ENCODE peak calls at places on chromosome 1, in nine cellular contexts. One of them, this sample, is unnamed.

GRCh38 chr1:13451399-13451965 is 41.2 kb downstream of the PRAMEF20 start:
- DNase-seq in activated gamma-delta T cell treated with anti-CD3 and anti-CD28 coated beads, Interleukin-2, amount 50 U/mL, for 16 hours: no peak
- DNase-seq in GM10248: no peak
- DNase-seq in T-helper 17 cell: no peak
- DNase-seq in SHP77: no peak
- DNase-seq in RWPE1: peak
- DNase-seq in NCI-H1105 treated with DMSO at 0.1 percent for 48 hours: no peak
- DNase-seq in AG08396: no peak
- DNase-seq in WTC11: no peak
- DNase-seq in this sample: no peak

GRCh38 chr1:233584931-233585330 is 29.0 kb upstream of the KCNK1 start:
- DNase-seq in WTC11: no peak
- DNase-seq in GM10248: no peak
- DNase-seq in activated gamma-delta T cell treated with anti-CD3 and anti-CD28 coated beads, Interleukin-2, amount 50 U/mL, for 16 hours: no peak
- DNase-seq in SHP77: no peak
- DNase-seq in AG08396: no peak
- DNase-seq in NCI-H1105 treated with DMSO at 0.1 percent for 48 hours: no peak
- DNase-seq in RWPE1: no peak
- DNase-seq in T-helper 17 cell: no peak
- DNase-seq in this sample: no peak

GRCh38 chr1:156589546-156589945 is 2.0 kb upstream of the NAXE start:
- DNase-seq in GM10248: no peak
- DNase-seq in AG08396: no peak
- DNase-seq in RWPE1: no peak
- DNase-seq in T-helper 17 cell: no peak
- DNase-seq in WTC11: no peak
- DNase-seq in SHP77: no peak
- DNase-seq in activated gamma-delta T cell treated with anti-CD3 and anti-CD28 coated beads, Interleukin-2, amount 50 U/mL, for 16 hours: no peak
- DNase-seq in NCI-H1105 treated with DMSO at 0.1 percent for 48 hours: no peak
- DNase-seq in this sample: no peak

GRCh38 chr1:55374801-55375616 is 159.8 kb upstream of the USP24 start:
- DNase-seq in activated gamma-delta T cell treated with anti-CD3 and anti-CD28 coated beads, Interleukin-2, amount 50 U/mL, for 16 hours: no peak
- DNase-seq in SHP77: no peak
- DNase-seq in WTC11: no peak
- DNase-seq in NCI-H1105 treated with DMSO at 0.1 percent for 48 hours: no peak
- DNase-seq in RWPE1: peak
- DNase-seq in T-helper 17 cell: no peak
- DNase-seq in GM10248: no peak
- DNase-seq in AG08396: no peak
- DNase-seq in this sample: no peak

GRCh38 chr1:15849775-15850449 is 2.4 kb downstream of the SPEN start:
- DNase-seq in RWPE1: no peak
- DNase-seq in NCI-H1105 treated with DMSO at 0.1 percent for 48 hours: peak
- DNase-seq in GM10248: no peak
- DNase-seq in activated gamma-delta T cell treated with anti-CD3 and anti-CD28 coated beads, Interleukin-2, amount 50 U/mL, for 16 hours: no peak
- DNase-seq in SHP77: peak
- DNase-seq in WTC11: peak
- DNase-seq in AG08396: peak
- DNase-seq in T-helper 17 cell: no peak
- DNase-seq in this sample: peak

GRCh38 chr1:181972256-181972655 is 89.3 kb downstream of the ZNF648 start:
- DNase-seq in AG08396: no peak
- DNase-seq in SHP77: no peak
- DNase-seq in activated gamma-delta T cell treated with anti-CD3 and anti-CD28 coated beads, Interleukin-2, amount 50 U/mL, for 16 hours: no peak
- DNase-seq in NCI-H1105 treated with DMSO at 0.1 percent for 48 hours: no peak
- DNase-seq in T-helper 17 cell: no peak
- DNase-seq in RWPE1: no peak
- DNase-seq in WTC11: no peak
- DNase-seq in GM10248: no peak
- DNase-seq in this sample: no peak

GRCh38 chr1:167645625-167646410 is 15.8 kb downstream of the RCSD1 start:
- DNase-seq in NCI-H1105 treated with DMSO at 0.1 percent for 48 hours: no peak
- DNase-seq in T-helper 17 cell: no peak
- DNase-seq in activated gamma-delta T cell treated with anti-CD3 and anti-CD28 coated beads, Interleukin-2, amount 50 U/mL, for 16 hours: no peak
- DNase-seq in RWPE1: no peak
- DNase-seq in WTC11: no peak
- DNase-seq in GM10248: no peak
- DNase-seq in SHP77: no peak
- DNase-seq in AG08396: no peak
- DNase-seq in this sample: no peak

GRCh38 chr1:224559971-224560728 is 56.0 kb upstream of the CNIH3 start:
- DNase-seq in RWPE1: peak
- DNase-seq in activated gamma-delta T cell treated with anti-CD3 and anti-CD28 coated beads, Interleukin-2, amount 50 U/mL, for 16 hours: no peak
- DNase-seq in SHP77: no peak
- DNase-seq in WTC11: no peak
- DNase-seq in AG08396: no peak
- DNase-seq in NCI-H1105 treated with DMSO at 0.1 percent for 48 hours: no peak
- DNase-seq in GM10248: no peak
- DNase-seq in T-helper 17 cell: no peak
- DNase-seq in this sample: no peak

GRCh38 chr1:84737572-84737971 is 47.3 kb upstream of the SSX2IP start:
- DNase-seq in GM10248: no peak
- DNase-seq in WTC11: no peak
- DNase-seq in T-helper 17 cell: no peak
- DNase-seq in activated gamma-delta T cell treated with anti-CD3 and anti-CD28 coated beads, Interleukin-2, amount 50 U/mL, for 16 hours: no peak
- DNase-seq in RWPE1: no peak
- DNase-seq in SHP77: no peak
- DNase-seq in NCI-H1105 treated with DMSO at 0.1 percent for 48 hours: no peak
- DNase-seq in AG08396: no peak
- DNase-seq in this sample: no peak

GRCh38 chr1:79976287-79976686 is 969.8 kb upstream of the ADGRL4 start:
- DNase-seq in AG08396: no peak
- DNase-seq in T-helper 17 cell: no peak
- DNase-seq in SHP77: no peak
- DNase-seq in WTC11: no peak
- DNase-seq in NCI-H1105 treated with DMSO at 0.1 percent for 48 hours: no peak
- DNase-seq in GM10248: no peak
- DNase-seq in RWPE1: no peak
- DNase-seq in activated gamma-delta T cell treated with anti-CD3 and anti-CD28 coated beads, Interleukin-2, amount 50 U/mL, for 16 hours: no peak
- DNase-seq in this sample: no peak

GRCh38 chr1:55081188-55081904 is 42.0 kb downstream of the PCSK9 start:
- DNase-seq in AG08396: peak
- DNase-seq in GM10248: no peak
- DNase-seq in activated gamma-delta T cell treated with anti-CD3 and anti-CD28 coated beads, Interleukin-2, amount 50 U/mL, for 16 hours: no peak
- DNase-seq in WTC11: no peak
- DNase-seq in T-helper 17 cell: no peak
- DNase-seq in NCI-H1105 treated with DMSO at 0.1 percent for 48 hours: no peak
- DNase-seq in RWPE1: peak
- DNase-seq in SHP77: no peak
- DNase-seq in this sample: peak

GRCh38 chr1:171738921-171739320 is 2.9 kb downstream of the VAMP4 start:
- DNase-seq in T-helper 17 cell: no peak
- DNase-seq in SHP77: no peak
- DNase-seq in RWPE1: no peak
- DNase-seq in AG08396: no peak
- DNase-seq in GM10248: no peak
- DNase-seq in WTC11: no peak
- DNase-seq in activated gamma-delta T cell treated with anti-CD3 and anti-CD28 coated beads, Interleukin-2, amount 50 U/mL, for 16 hours: no peak
- DNase-seq in NCI-H1105 treated with DMSO at 0.1 percent for 48 hours: no peak
- DNase-seq in this sample: no peak

GRCh38 chr1:64934115-64934880 is 32.1 kb downstream of the JAK1 start:
- DNase-seq in activated gamma-delta T cell treated with anti-CD3 and anti-CD28 coated beads, Interleukin-2, amount 50 U/mL, for 16 hours: no peak
- DNase-seq in SHP77: no peak
- DNase-seq in GM10248: no peak
- DNase-seq in T-helper 17 cell: no peak
- DNase-seq in RWPE1: peak
- DNase-seq in WTC11: no peak
- DNase-seq in NCI-H1105 treated with DMSO at 0.1 percent for 48 hours: no peak
- DNase-seq in AG08396: peak
- DNase-seq in this sample: peak

GRCh38 chr1:183758913-183759312 is 46.0 kb upstream of the RGL1 start:
- DNase-seq in NCI-H1105 treated with DMSO at 0.1 percent for 48 hours: no peak
- DNase-seq in WTC11: no peak
- DNase-seq in RWPE1: no peak
- DNase-seq in activated gamma-delta T cell treated with anti-CD3 and anti-CD28 coated beads, Interleukin-2, amount 50 U/mL, for 16 hours: no peak
- DNase-seq in GM10248: no peak
- DNase-seq in T-helper 17 cell: no peak
- DNase-seq in AG08396: no peak
- DNase-seq in SHP77: no peak
- DNase-seq in this sample: peak

GRCh38 chr1:192739476-192740184 is 69.2 kb upstream of the RGS2 start:
- DNase-seq in AG08396: no peak
- DNase-seq in WTC11: no peak
- DNase-seq in activated gamma-delta T cell treated with anti-CD3 and anti-CD28 coated beads, Interleukin-2, amount 50 U/mL, for 16 hours: no peak
- DNase-seq in T-helper 17 cell: no peak
- DNase-seq in NCI-H1105 treated with DMSO at 0.1 percent for 48 hours: peak
- DNase-seq in RWPE1: no peak
- DNase-seq in GM10248: no peak
- DNase-seq in SHP77: no peak
- DNase-seq in this sample: no peak

GRCh38 chr1:68293609-68294353 is 61.5 kb upstream of the WLS start:
- DNase-seq in activated gamma-delta T cell treated with anti-CD3 and anti-CD28 coated beads, Interleukin-2, amount 50 U/mL, for 16 hours: no peak
- DNase-seq in AG08396: peak
- DNase-seq in RWPE1: no peak
- DNase-seq in WTC11: peak
- DNase-seq in GM10248: no peak
- DNase-seq in SHP77: no peak
- DNase-seq in T-helper 17 cell: no peak
- DNase-seq in NCI-H1105 treated with DMSO at 0.1 percent for 48 hours: no peak
- DNase-seq in this sample: no peak

GRCh38 chr1:3787347-3787710 is 9.0 kb downstream of the LRRC47 start:
- DNase-seq in activated gamma-delta T cell treated with anti-CD3 and anti-CD28 coated beads, Interleukin-2, amount 50 U/mL, for 16 hours: no peak
- DNase-seq in GM10248: peak
- DNase-seq in WTC11: no peak
- DNase-seq in NCI-H1105 treated with DMSO at 0.1 percent for 48 hours: no peak
- DNase-seq in AG08396: no peak
- DNase-seq in SHP77: no peak
- DNase-seq in T-helper 17 cell: no peak
- DNase-seq in RWPE1: no peak
- DNase-seq in this sample: no peak

GRCh38 chr1:246971322-246971721 is 36.5 kb downstream of the ZNF695 start:
- DNase-seq in AG08396: peak
- DNase-seq in T-helper 17 cell: peak
- DNase-seq in WTC11: peak
- DNase-seq in NCI-H1105 treated with DMSO at 0.1 percent for 48 hours: no peak
- DNase-seq in RWPE1: no peak
- DNase-seq in activated gamma-delta T cell treated with anti-CD3 and anti-CD28 coated beads, Interleukin-2, amount 50 U/mL, for 16 hours: peak
- DNase-seq in SHP77: peak
- DNase-seq in GM10248: no peak
- DNase-seq in this sample: peak

GRCh38 chr1:77406661-77407060 is 124.8 kb downstream of the AK5 start:
- DNase-seq in WTC11: no peak
- DNase-seq in SHP77: no peak
- DNase-seq in activated gamma-delta T cell treated with anti-CD3 and anti-CD28 coated beads, Interleukin-2, amount 50 U/mL, for 16 hours: no peak
- DNase-seq in GM10248: no peak
- DNase-seq in T-helper 17 cell: no peak
- DNase-seq in AG08396: no peak
- DNase-seq in NCI-H1105 treated with DMSO at 0.1 percent for 48 hours: peak
- DNase-seq in RWPE1: no peak
- DNase-seq in this sample: peak

GRCh38 chr1:246691622-246692495 is 32.4 kb upstream of the SCCPDH start:
- DNase-seq in GM10248: no peak
- DNase-seq in NCI-H1105 treated with DMSO at 0.1 percent for 48 hours: no peak
- DNase-seq in WTC11: no peak
- DNase-seq in SHP77: no peak
- DNase-seq in AG08396: no peak
- DNase-seq in RWPE1: no peak
- DNase-seq in T-helper 17 cell: no peak
- DNase-seq in activated gamma-delta T cell treated with anti-CD3 and anti-CD28 coated beads, Interleukin-2, amount 50 U/mL, for 16 hours: no peak
- DNase-seq in this sample: no peak

GRCh38 chr1:21468597-21468996 is 28.7 kb downstream of the NBPF3 start:
- DNase-seq in AG08396: no peak
- DNase-seq in T-helper 17 cell: no peak
- DNase-seq in SHP77: no peak
- DNase-seq in RWPE1: no peak
- DNase-seq in activated gamma-delta T cell treated with anti-CD3 and anti-CD28 coated beads, Interleukin-2, amount 50 U/mL, for 16 hours: no peak
- DNase-seq in NCI-H1105 treated with DMSO at 0.1 percent for 48 hours: no peak
- DNase-seq in WTC11: peak
- DNase-seq in GM10248: no peak
- DNase-seq in this sample: no peak

GRCh38 chr1:214989341-214989740 is 93.2 kb upstream of the KCNK2 start:
- DNase-seq in AG08396: no peak
- DNase-seq in SHP77: no peak
- DNase-seq in WTC11: no peak
- DNase-seq in NCI-H1105 treated with DMSO at 0.1 percent for 48 hours: no peak
- DNase-seq in T-helper 17 cell: no peak
- DNase-seq in activated gamma-delta T cell treated with anti-CD3 and anti-CD28 coated beads, Interleukin-2, amount 50 U/mL, for 16 hours: no peak
- DNase-seq in GM10248: no peak
- DNase-seq in RWPE1: no peak
- DNase-seq in this sample: peak

GRCh38 chr1:82597620-82598019 is 796.9 kb downstream of the ADGRL2 start:
- DNase-seq in AG08396: no peak
- DNase-seq in T-helper 17 cell: no peak
- DNase-seq in activated gamma-delta T cell treated with anti-CD3 and anti-CD28 coated beads, Interleukin-2, amount 50 U/mL, for 16 hours: no peak
- DNase-seq in GM10248: no peak
- DNase-seq in RWPE1: no peak
- DNase-seq in NCI-H1105 treated with DMSO at 0.1 percent for 48 hours: no peak
- DNase-seq in WTC11: no peak
- DNase-seq in SHP77: no peak
- DNase-seq in this sample: no peak

GRCh38 chr1:116178837-116179236 is 67.6 kb downstream of the MAB21L3 start:
- DNase-seq in WTC11: no peak
- DNase-seq in NCI-H1105 treated with DMSO at 0.1 percent for 48 hours: peak
- DNase-seq in activated gamma-delta T cell treated with anti-CD3 and anti-CD28 coated beads, Interleukin-2, amount 50 U/mL, for 16 hours: no peak
- DNase-seq in AG08396: no peak
- DNase-seq in GM10248: no peak
- DNase-seq in SHP77: no peak
- DNase-seq in RWPE1: no peak
- DNase-seq in T-helper 17 cell: no peak
- DNase-seq in this sample: no peak

GRCh38 chr1:22418852-22419480 is 32.7 kb upstream of the ZBTB40 start:
- DNase-seq in RWPE1: no peak
- DNase-seq in NCI-H1105 treated with DMSO at 0.1 percent for 48 hours: no peak
- DNase-seq in AG08396: peak
- DNase-seq in SHP77: peak
- DNase-seq in T-helper 17 cell: no peak
- DNase-seq in GM10248: no peak
- DNase-seq in activated gamma-delta T cell treated with anti-CD3 and anti-CD28 coated beads, Interleukin-2, amount 50 U/mL, for 16 hours: no peak
- DNase-seq in WTC11: no peak
- DNase-seq in this sample: peak

GRCh38 chr1:25799346-25799720 is 660 bp upstream of the SELENON start:
- DNase-seq in T-helper 17 cell: no peak
- DNase-seq in AG08396: no peak
- DNase-seq in activated gamma-delta T cell treated with anti-CD3 and anti-CD28 coated beads, Interleukin-2, amount 50 U/mL, for 16 hours: no peak
- DNase-seq in SHP77: no peak
- DNase-seq in WTC11: no peak
- DNase-seq in NCI-H1105 treated with DMSO at 0.1 percent for 48 hours: peak
- DNase-seq in GM10248: no peak
- DNase-seq in RWPE1: no peak
- DNase-seq in this sample: no peak

GRCh38 chr1:13701274-13701650 is 1.3 kb downstream of the PRDM2 start:
- DNase-seq in RWPE1: no peak
- DNase-seq in WTC11: no peak
- DNase-seq in SHP77: no peak
- DNase-seq in GM10248: peak
- DNase-seq in NCI-H1105 treated with DMSO at 0.1 percent for 48 hours: no peak
- DNase-seq in T-helper 17 cell: no peak
- DNase-seq in activated gamma-delta T cell treated with anti-CD3 and anti-CD28 coated beads, Interleukin-2, amount 50 U/mL, for 16 hours: no peak
- DNase-seq in AG08396: no peak
- DNase-seq in this sample: no peak

GRCh38 chr1:116724765-116725375 is 29.4 kb upstream of the CD2 start:
- DNase-seq in activated gamma-delta T cell treated with anti-CD3 and anti-CD28 coated beads, Interleukin-2, amount 50 U/mL, for 16 hours: peak
- DNase-seq in NCI-H1105 treated with DMSO at 0.1 percent for 48 hours: peak
- DNase-seq in RWPE1: peak
- DNase-seq in SHP77: peak
- DNase-seq in T-helper 17 cell: peak
- DNase-seq in GM10248: peak
- DNase-seq in AG08396: peak
- DNase-seq in WTC11: peak
- DNase-seq in this sample: peak